ENCODE peak calls at places on chromosomes 7 and 10, in eight cellular contexts. L is ovary, J is chondrocyte, D is Caco-2, U is GM20000, I is NCI-H1436, V is neural crest cell, M is hypothalamus. H is an unnamed sample.
A peak's percentile ranks its signal among the peaks of the same experiment; 100 is the strongest.

GRCh38 chr7:29112721-29113120 is 33.6 kb downstream of the CPVL start:
- DNase-seq in I (no peak), V (no peak), D (peak; percentile 55), U (no peak), M (no peak), J (no peak), L (no peak), H (no peak)

GRCh38 chr10:28282341-28282740 is 20.5 kb downstream of the MPP7 start:
- DNase-seq in U (no peak), M (no peak), L (no peak), J (no peak), I (peak; percentile 57), D (no peak), V (no peak), H (no peak)

GRCh38 chr7:17530741-17531417 is 232.4 kb downstream of the AHR start:
- DNase-seq in D (no peak), M (no peak), V (no peak), U (peak; percentile 30), J (no peak), L (no peak), I (no peak), H (no peak)

GRCh38 chr10:112307631-112308502 is 24.7 kb downstream of the TECTB start:
- DNase-seq in M (peak; percentile 28), V (peak; percentile 28), J (no peak), L (no peak), I (no peak), U (peak; percentile 69), D (peak; percentile 82), H (peak; percentile 72)

GRCh38 chr10:617471-617870 is 72.0 kb downstream of the DIP2C start:
- DNase-seq in V (no peak), I (no peak), M (no peak), U (no peak), D (no peak), J (no peak), L (no peak), H (no peak)

GRCh38 chr10:125992244-125992643 is 95.9 kb downstream of the FANK1 start:
- DNase-seq in D (no peak), I (no peak), J (no peak), V (no peak), L (no peak), M (no peak), U (no peak), H (no peak)

GRCh38 chr7:46285856-46286255 is 364.8 kb upstream of the IGFBP3 start:
- DNase-seq in V (no peak), I (no peak), J (no peak), D (no peak), M (no peak), L (no peak), U (no peak), H (no peak)

GRCh38 chr10:85720931-85721330 is 645.7 kb downstream of the GRID1 start:
- DNase-seq in M (no peak), I (no peak), J (no peak), U (no peak), L (no peak), V (no peak), D (no peak), H (no peak)

GRCh38 chr7:46127805-46128204 is 206.7 kb upstream of the IGFBP3 start:
- DNase-seq in U (no peak), M (no peak), J (no peak), L (no peak), D (no peak), V (no peak), I (no peak), H (no peak)

GRCh38 chr7:88546808-88547207 is 212.7 kb upstream of the ZNF804B start:
- DNase-seq in I (no peak), V (no peak), J (no peak), U (peak; percentile 42), L (no peak), M (no peak), D (peak; percentile 62), H (peak; percentile 15)

GRCh38 chr7:112192236-112193154 is 13.7 kb downstream of the DOCK4 start:
- DNase-seq in L (no peak), U (no peak), M (no peak), D (no peak), V (no peak), J (no peak), I (no peak), H (no peak)

GRCh38 chr10:127833804-127834203 is 58.9 kb downstream of the CLRN3 start:
- DNase-seq in I (no peak), D (no peak), M (no peak), V (no peak), L (no peak), U (no peak), J (no peak), H (no peak)

GRCh38 chr10:35336921-35337741 is 822 bp downstream of the CCNY start:
- DNase-seq in J (peak; percentile 94), D (peak; percentile 76), M (peak; percentile 40), I (no peak), V (peak; percentile 39), L (peak; percentile 65), U (peak; percentile 64), H (peak; percentile 55)

GRCh38 chr10:3080608-3081007 is 13.3 kb downstream of the PFKP start:
- DNase-seq in I (no peak), V (no peak), U (no peak), M (no peak), D (peak; percentile 38), J (no peak), L (no peak), H (no peak)

GRCh38 chr7:1247527-1248041 is 14.9 kb downstream of the UNCX start:
- DNase-seq in U (no peak), D (no peak), J (peak; percentile 49), M (no peak), I (peak; percentile 44), V (no peak), L (no peak), H (no peak)

GRCh38 chr7:132450188-132450587 is 126.1 kb downstream of the PLXNA4 start:
- DNase-seq in L (no peak), I (no peak), M (no peak), J (no peak), D (no peak), V (no peak), U (no peak), H (no peak)

GRCh38 chr10:60704480-60704879 is 73.8 kb upstream of the CDK1 start:
- DNase-seq in I (peak; percentile 5), D (peak; percentile 64), J (no peak), V (no peak), L (no peak), M (no peak), U (no peak), H (no peak)

GRCh38 chr7:127514499-127514898 is 70.9 kb downstream of the GCC1 start:
- DNase-seq in J (no peak), V (no peak), L (no peak), I (peak; percentile 30), M (no peak), D (peak; percentile 36), U (peak; percentile 13), H (peak; percentile 30)

GRCh38 chr7:15686209-15686956 is at the start of gene MEOX2:
- DNase-seq in I (no peak), D (peak; percentile 26), U (no peak), L (peak; percentile 78), M (peak; percentile 9), J (no peak), V (peak; percentile 41), H (peak; percentile 47)

GRCh38 chr10:47402681-47403301 is 18.7 kb upstream of the ZNF488 start:
- DNase-seq in V (no peak), J (no peak), D (peak; percentile 78), I (no peak), L (peak; percentile 63), U (no peak), M (no peak), H (peak; percentile 77)

GRCh38 chr7:52507546-52507945 is 527.9 kb upstream of the POM121L12 start:
- DNase-seq in L (no peak), M (no peak), U (no peak), V (no peak), D (no peak), J (no peak), I (no peak), H (no peak)

GRCh38 chr7:46321556-46322205 is 400.6 kb upstream of the IGFBP3 start:
- DNase-seq in J (no peak), L (no peak), V (no peak), I (no peak), U (no peak), D (no peak), M (no peak), H (peak; percentile 46)

GRCh38 chr10:120098242-120098930 is 205.9 kb downstream of the SEC23IP start:
- DNase-seq in V (no peak), D (no peak), U (no peak), L (no peak), M (no peak), J (no peak), I (no peak), H (no peak)

GRCh38 chr7:37445800-37446199 is 2.9 kb downstream of the ELMO1 start:
- DNase-seq in J (no peak), I (no peak), L (no peak), M (no peak), V (no peak), U (no peak), D (no peak), H (peak; percentile 9)

GRCh38 chr10:3067859-3068179 is 471 bp downstream of the PFKP start:
- DNase-seq in D (no peak), M (no peak), U (peak; percentile 68), J (no peak), I (no peak), V (no peak), L (peak; percentile 47), H (no peak)

GRCh38 chr7:74064696-74065095 is 18.9 kb upstream of the LIMK1 start:
- DNase-seq in I (no peak), J (no peak), V (no peak), L (no peak), M (no peak), U (no peak), D (no peak), H (no peak)

GRCh38 chr7:105682331-105683070 is 101.2 kb upstream of the EFCAB10 start:
- DNase-seq in V (no peak), U (no peak), M (no peak), J (no peak), L (no peak), I (no peak), D (no peak), H (no peak)

GRCh38 chr10:4111593-4111992 is 326.6 kb upstream of the KLF6 start:
- DNase-seq in I (no peak), J (no peak), U (no peak), M (no peak), D (no peak), L (no peak), V (no peak), H (no peak)

GRCh38 chr7:124440081-124440480 is 325.5 kb downstream of the GPR37 start:
- DNase-seq in I (no peak), L (no peak), D (no peak), U (no peak), J (no peak), M (no peak), V (no peak), H (no peak)

GRCh38 chr7:135994466-135995205 is 17.5 kb upstream of the MTPN start:
- DNase-seq in I (no peak), L (no peak), J (no peak), V (no peak), U (no peak), M (no peak), D (no peak), H (peak; percentile 35)

GRCh38 chr10:16732376-16732775 is 84.8 kb downstream of the RSU1 start:
- DNase-seq in U (no peak), L (no peak), V (no peak), J (no peak), I (no peak), M (no peak), D (no peak), H (no peak)